ENCODE peak calls at places on chromosomes 2 and 18, in four cellular contexts. One of them, this sample, is unnamed.

GRCh38 chr2:223020971-223021675 is 30.9 kb upstream of the KCNE4 start:
- DNase-seq in H54: no peak
- DNase-seq in A549: no peak
- DNase-seq in GM12891: no peak
- DNase-seq in this sample: no peak

GRCh38 chr18:25230658-25231326 is 121.2 kb downstream of the ZNF521 start:
- DNase-seq in H54: no peak
- DNase-seq in A549: peak
- DNase-seq in GM12891: no peak
- DNase-seq in this sample: peak

GRCh38 chr2:96374211-96374951 is 38.8 kb downstream of the NCAPH start:
- DNase-seq in H54: no peak
- DNase-seq in A549: no peak
- DNase-seq in GM12891: no peak
- DNase-seq in this sample: peak

GRCh38 chr2:189088566-189089225 is 90.9 kb downstream of the COL5A2 start:
- DNase-seq in H54: no peak
- DNase-seq in A549: no peak
- DNase-seq in GM12891: no peak
- DNase-seq in this sample: no peak

GRCh38 chr2:215138466-215138865 is at the start of gene ABCA12:
- DNase-seq in H54: no peak
- DNase-seq in A549: no peak
- DNase-seq in GM12891: no peak
- DNase-seq in this sample: no peak

GRCh38 chr18:2515908-2516625 is 55.2 kb downstream of the METTL4 start:
- DNase-seq in H54: peak
- DNase-seq in A549: peak
- DNase-seq in GM12891: no peak
- DNase-seq in this sample: no peak

GRCh38 chr2:178584666-178585065 is 104.4 kb downstream of the PLEKHA3 start:
- DNase-seq in H54: no peak
- DNase-seq in A549: no peak
- DNase-seq in GM12891: no peak
- DNase-seq in this sample: no peak

GRCh38 chr2:164620873-164621760 is at the start of gene GRB14:
- DNase-seq in H54: no peak
- DNase-seq in A549: peak
- DNase-seq in GM12891: no peak
- DNase-seq in this sample: peak

GRCh38 chr18:54856105-54856504 is 27.8 kb downstream of the RAB27B start:
- DNase-seq in H54: no peak
- DNase-seq in A549: no peak
- DNase-seq in GM12891: no peak
- DNase-seq in this sample: no peak

GRCh38 chr18:4024702-4025101 is 430.4 kb downstream of the DLGAP1 start:
- DNase-seq in H54: no peak
- DNase-seq in A549: no peak
- DNase-seq in GM12891: no peak
- DNase-seq in this sample: no peak

GRCh38 chr2:164288235-164288634 is 333.0 kb downstream of the GRB14 start:
- DNase-seq in H54: no peak
- DNase-seq in A549: no peak
- DNase-seq in GM12891: no peak
- DNase-seq in this sample: no peak

GRCh38 chr2:234873828-234874173 is 78.0 kb upstream of the SH3BP4 start:
- DNase-seq in H54: no peak
- DNase-seq in A549: peak
- DNase-seq in GM12891: no peak
- DNase-seq in this sample: no peak

GRCh38 chr2:71795486-71795885 is 342.1 kb downstream of the DYSF start:
- DNase-seq in H54: no peak
- DNase-seq in A549: no peak
- DNase-seq in GM12891: no peak
- DNase-seq in this sample: no peak

GRCh38 chr2:141317986-141318385 is 812.8 kb downstream of the LRP1B start:
- DNase-seq in H54: no peak
- DNase-seq in A549: peak
- DNase-seq in GM12891: no peak
- DNase-seq in this sample: no peak

GRCh38 chr2:128451084-128451483 is 132.4 kb upstream of the HS6ST1 start:
- DNase-seq in H54: no peak
- DNase-seq in A549: no peak
- DNase-seq in GM12891: no peak
- DNase-seq in this sample: no peak

GRCh38 chr18:37364237-37364636 is 201.4 kb downstream of the CELF4 start:
- DNase-seq in H54: no peak
- DNase-seq in A549: no peak
- DNase-seq in GM12891: no peak
- DNase-seq in this sample: peak

GRCh38 chr2:127183771-127184170 is 36.3 kb downstream of the CYP27C1 start:
- DNase-seq in H54: no peak
- DNase-seq in A549: no peak
- DNase-seq in GM12891: no peak
- DNase-seq in this sample: no peak

GRCh38 chr2:98936133-98936916 is at the start of gene CRACDL:
- DNase-seq in H54: no peak
- DNase-seq in A549: no peak
- DNase-seq in GM12891: peak
- DNase-seq in this sample: peak

GRCh38 chr18:43271593-43272432 is 5.5 kb downstream of the SYT4 start:
- DNase-seq in H54: no peak
- DNase-seq in A549: peak
- DNase-seq in GM12891: no peak
- DNase-seq in this sample: peak

GRCh38 chr2:127608061-127609011 is 37.6 kb upstream of the GPR17 start:
- DNase-seq in H54: no peak
- DNase-seq in A549: no peak
- DNase-seq in GM12891: no peak
- DNase-seq in this sample: no peak

GRCh38 chr2:205574041-205574440 is 108.3 kb upstream of the NRP2 start:
- DNase-seq in H54: no peak
- DNase-seq in A549: no peak
- DNase-seq in GM12891: no peak
- DNase-seq in this sample: no peak

GRCh38 chr2:71891719-71892118 is 255.9 kb downstream of the CYP26B1 start:
- DNase-seq in H54: no peak
- DNase-seq in A549: no peak
- DNase-seq in GM12891: no peak
- DNase-seq in this sample: no peak

GRCh38 chr2:113694438-113694837 is 62.0 kb downstream of the SLC35F5 start:
- DNase-seq in H54: no peak
- DNase-seq in A549: no peak
- DNase-seq in GM12891: no peak
- DNase-seq in this sample: no peak

GRCh38 chr2:189570565-189570964 is 10.0 kb downstream of the SLC40A1 start:
- DNase-seq in H54: no peak
- DNase-seq in A549: no peak
- DNase-seq in GM12891: no peak
- DNase-seq in this sample: no peak

GRCh38 chr2:164363646-164364045 is 257.6 kb downstream of the GRB14 start:
- DNase-seq in H54: no peak
- DNase-seq in A549: no peak
- DNase-seq in GM12891: no peak
- DNase-seq in this sample: no peak

GRCh38 chr2:26840937-26841610 is 6.9 kb upstream of the DPYSL5 start:
- DNase-seq in H54: peak
- DNase-seq in A549: peak
- DNase-seq in GM12891: no peak
- DNase-seq in this sample: no peak

GRCh38 chr2:5315512-5315911 is 376.7 kb upstream of the SOX11 start:
- DNase-seq in H54: no peak
- DNase-seq in A549: no peak
- DNase-seq in GM12891: no peak
- DNase-seq in this sample: no peak

GRCh38 chr2:8116661-8117060 is 565.2 kb upstream of the ID2 start:
- DNase-seq in H54: no peak
- DNase-seq in A549: no peak
- DNase-seq in GM12891: peak
- DNase-seq in this sample: no peak

GRCh38 chr18:58438161-58438983 is 190.5 kb downstream of the ALPK2 start:
- DNase-seq in H54: no peak
- DNase-seq in A549: no peak
- DNase-seq in GM12891: no peak
- DNase-seq in this sample: no peak

GRCh38 chr2:232941912-232942595 is 71.0 kb downstream of the NGEF start:
- DNase-seq in H54: no peak
- DNase-seq in A549: no peak
- DNase-seq in GM12891: no peak
- DNase-seq in this sample: no peak

GRCh38 chr2:20611077-20611843 is 39.6 kb downstream of the HS1BP3 start:
- DNase-seq in H54: no peak
- DNase-seq in A549: no peak
- DNase-seq in GM12891: no peak
- DNase-seq in this sample: peak

GRCh38 chr2:181456660-181457120 is 496 bp upstream of the ITGA4 start:
- DNase-seq in H54: peak
- DNase-seq in A549: no peak
- DNase-seq in GM12891: no peak
- DNase-seq in this sample: peak

GRCh38 chr2:183799761-183800160 is 675.5 kb downstream of the NUP35 start:
- DNase-seq in H54: no peak
- DNase-seq in A549: no peak
- DNase-seq in GM12891: no peak
- DNase-seq in this sample: no peak

GRCh38 chr2:185738679-185739472 is at the start of gene FSIP2:
- DNase-seq in H54: no peak
- DNase-seq in A549: no peak
- DNase-seq in GM12891: peak
- DNase-seq in this sample: peak

GRCh38 chr2:240898108-240898730 is 2.3 kb upstream of the MAB21L4 start:
- DNase-seq in H54: no peak
- DNase-seq in A549: no peak
- DNase-seq in GM12891: no peak
- DNase-seq in this sample: no peak

GRCh38 chr2:227410191-227410590 is 22.4 kb upstream of the SCYGR1 start:
- DNase-seq in H54: no peak
- DNase-seq in A549: no peak
- DNase-seq in GM12891: no peak
- DNase-seq in this sample: no peak

DNA sequence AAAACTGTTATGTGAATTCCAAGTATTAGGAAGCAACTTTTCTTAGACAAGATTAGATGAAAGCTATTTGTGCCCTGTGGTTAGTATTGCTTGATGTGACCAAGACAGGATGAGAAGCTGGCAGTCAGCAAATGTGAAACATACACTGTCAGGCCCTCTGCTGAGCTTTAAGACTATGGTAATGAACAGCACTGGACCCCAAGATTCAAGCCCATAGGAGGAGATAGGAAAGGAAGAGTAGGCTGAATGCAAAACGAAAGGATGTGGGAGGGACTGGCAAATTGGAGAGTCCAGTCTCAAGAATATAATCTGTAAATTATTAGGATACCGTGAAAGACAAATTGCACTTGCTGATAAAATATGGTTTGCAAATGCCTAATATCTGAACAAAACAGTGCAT is 16.4 kb downstream of the BZW1 start:
- DNase-seq in H54: no peak
- DNase-seq in A549: no peak
- DNase-seq in GM12891: no peak
- DNase-seq in this sample: no peak
- TF ChIP-seq POLR2A in H54: no peak
- TF ChIP-seq POLR2A in A549: no peak
- TF ChIP-seq POLR2A in GM12891: no peak
- TF ChIP-seq POLR2A in this sample: no peak

DNA sequence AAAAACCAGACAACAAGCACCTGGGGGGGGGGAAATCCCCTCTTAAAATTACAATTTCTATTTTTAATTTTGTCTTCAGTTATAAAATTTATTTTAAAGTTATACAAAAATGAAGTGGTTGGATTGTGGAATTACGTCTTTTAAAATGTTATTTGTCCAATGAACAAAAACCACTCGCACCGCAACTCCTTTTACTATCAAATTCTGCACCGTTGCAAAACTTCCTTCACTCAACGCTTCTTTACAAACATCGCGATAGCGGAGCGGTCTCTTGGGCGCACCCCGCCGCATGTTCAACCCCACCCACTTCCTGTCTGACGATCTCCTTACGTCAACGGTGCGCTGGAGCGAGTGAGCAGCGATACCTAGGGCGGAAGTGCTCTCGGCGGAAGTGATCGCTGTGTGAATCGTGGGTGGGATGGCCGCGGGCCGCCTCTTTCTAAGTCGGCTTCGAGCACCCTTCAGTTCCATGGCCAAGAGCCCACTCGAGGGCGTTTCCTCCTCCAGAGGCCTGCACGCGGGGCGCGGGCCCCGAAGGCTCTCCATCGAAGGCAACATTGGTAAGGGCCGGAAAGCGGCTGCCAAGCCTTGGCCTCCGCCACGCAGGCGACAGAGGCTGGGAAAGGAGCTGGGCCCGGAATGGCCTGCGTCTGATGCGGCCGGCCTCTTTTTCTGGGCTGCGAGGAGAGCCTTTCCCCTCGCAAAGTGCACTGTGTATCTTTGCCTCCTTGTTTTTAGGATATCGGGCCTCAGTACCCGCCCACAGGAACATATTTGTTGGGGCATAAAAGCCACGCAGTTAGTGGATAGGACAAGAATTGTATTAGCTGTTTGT is at the start of gene DGUOK:
- DNase-seq in H54: peak
- DNase-seq in A549: peak
- DNase-seq in GM12891: peak
- DNase-seq in this sample: peak
- TF ChIP-seq POLR2A in H54: peak
- TF ChIP-seq POLR2A in A549: peak
- TF ChIP-seq POLR2A in GM12891: peak
- TF ChIP-seq POLR2A in this sample: peak

DNA sequence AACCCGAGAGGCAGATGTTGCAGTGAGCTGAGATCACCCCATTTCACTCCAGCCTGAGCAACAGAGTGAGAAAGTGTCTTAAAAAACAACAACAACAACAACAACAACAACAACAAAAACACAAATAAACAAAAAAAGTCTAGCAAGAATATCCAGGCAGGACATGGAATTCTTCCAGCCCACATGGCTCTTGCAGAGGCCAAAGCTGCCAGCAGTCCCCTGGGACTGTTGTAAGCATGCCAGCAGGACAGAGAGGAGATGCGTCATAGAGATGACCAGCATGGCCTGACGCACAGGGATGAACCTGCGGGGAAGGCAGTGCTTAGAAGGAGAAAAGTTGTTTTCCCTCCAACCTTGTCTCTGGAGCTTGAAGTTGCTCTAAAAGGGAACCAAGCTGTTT is 182.3 kb upstream of the PGAP1 start:
- DNase-seq in H54: peak
- DNase-seq in A549: peak
- DNase-seq in GM12891: no peak
- DNase-seq in this sample: peak
- TF ChIP-seq POLR2A in H54: no peak
- TF ChIP-seq POLR2A in A549: no peak
- TF ChIP-seq POLR2A in GM12891: no peak
- TF ChIP-seq POLR2A in this sample: no peak

DNA sequence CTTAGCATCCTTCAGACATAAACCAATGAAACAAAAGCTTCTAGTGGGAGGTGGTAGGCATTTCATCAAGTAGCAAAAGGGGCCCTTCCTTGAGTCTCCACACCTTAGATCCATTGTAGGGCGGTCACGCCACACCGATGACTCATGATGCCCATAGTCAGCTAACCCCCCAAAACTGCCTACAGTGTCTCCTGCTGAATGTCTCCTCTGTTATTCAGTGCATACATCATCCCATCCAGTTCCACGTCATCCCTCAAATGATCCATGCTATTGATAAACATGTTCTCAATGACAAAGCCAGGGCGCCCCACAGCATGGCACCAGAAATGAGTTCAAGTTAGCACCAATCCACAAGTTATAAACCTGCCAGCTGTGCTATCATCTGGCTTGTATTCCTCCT is 57.4 kb upstream of the ACKR3 start:
- DNase-seq in H54: no peak
- DNase-seq in A549: no peak
- DNase-seq in GM12891: no peak
- DNase-seq in this sample: no peak
- TF ChIP-seq POLR2A in H54: no peak
- TF ChIP-seq POLR2A in A549: no peak
- TF ChIP-seq POLR2A in GM12891: no peak
- TF ChIP-seq POLR2A in this sample: no peak